ENCODE peak calls at places on chromosomes 13 and 19, in six cellular contexts. A is NCI-H1930; Y is cardiac fibroblast; R is pulmonary artery endothelial cell; Q is stimulated activated CD8-positive, alpha-beta memory T cell treated with anti-CD3 and anti-CD28 coated beads, Interleukin-15, amount 100 ng/mL, for 48 hours; X is T-helper 9 cell. K is an unnamed sample.

GRCh38 chr13:99366075-99366987 is 59.1 kb upstream of the GPR183 start:
- DNase-seq in R (no peak), Q (no peak), A (no peak), Y (no peak), X (no peak), K (no peak)

GRCh38 chr19:29216021-29216420 is 3.1 kb upstream of the UQCRFS1 start:
- DNase-seq in Y (no peak), X (no peak), R (no peak), A (no peak), Q (no peak), K (peak)

GRCh38 chr13:107035778-107036177 is 467.8 kb upstream of the ARGLU1 start:
- DNase-seq in Y (no peak), X (no peak), Q (no peak), R (no peak), A (no peak), K (no peak)

GRCh38 chr19:47267350-47267759 is 7.3 kb upstream of the INAFM1 start:
- DNase-seq in A (no peak), Q (no peak), X (no peak), R (no peak), Y (no peak), K (no peak)

GRCh38 chr19:46533085-46534081 is 37.7 kb upstream of the PNMA8B start:
- DNase-seq in X (no peak), R (no peak), A (no peak), Q (no peak), Y (no peak), K (no peak)

GRCh38 chr19:5561559-5561958 is 6.2 kb downstream of the TINCR start:
- DNase-seq in R (no peak), A (no peak), Q (no peak), X (no peak), Y (no peak), K (no peak)

GRCh38 chr13:26058704-26059103 is 6.9 kb upstream of the SHISA2 start:
- DNase-seq in Y (no peak), R (no peak), X (no peak), Q (no peak), A (no peak), K (no peak)

GRCh38 chr19:11465605-11466004 is 15.2 kb downstream of the ELAVL3 start:
- DNase-seq in X (no peak), Q (no peak), A (no peak), R (no peak), Y (no peak), K (no peak)

GRCh38 chr13:103371271-103371670 is 305.1 kb upstream of the SLC10A2 start:
- DNase-seq in X (no peak), A (no peak), Q (no peak), R (no peak), Y (no peak), K (no peak)

GRCh38 chr19:2478324-2478755 is 2.4 kb downstream of the GADD45B start:
- DNase-seq in Q (no peak), X (peak), A (no peak), R (no peak), Y (peak), K (peak)

GRCh38 chr19:32998722-32999121 is 26.7 kb downstream of the FAAP24 start:
- DNase-seq in Q (no peak), R (no peak), Y (no peak), A (no peak), X (no peak), K (no peak)